ENCODE peak calls at places on chromosome 4, in nine cellular contexts. W is cardiac muscle cell; K is HepG2; B is suprapubic skin; N is A549; L is lower lobe of right lung; Z is heart left ventricle; O is SK-N-SH; M is effector memory CD4-positive, alpha-beta T cell. V is an unnamed sample.

GRCh38 chr4:630661-631060 is 5.3 kb downstream of the PDE6B start:
- DNase-seq in N (no peak), M (no peak), W (no peak), K (no peak), Z (peak; percentile 1), L (no peak), B (no peak), O (no peak), V (no peak)

GRCh38 chr4:38612996-38613395 is 51.0 kb upstream of the KLF3 start:
- DNase-seq in K (no peak), Z (no peak), O (no peak), N (no peak), B (no peak), M (no peak), L (no peak), W (peak; percentile 29), V (no peak)

GRCh38 chr4:53763813-53764597 is 172.7 kb upstream of the LNX1 start:
- DNase-seq in L (no peak), Z (no peak), N (no peak), M (no peak), K (no peak), W (no peak), B (no peak), O (peak; percentile 41), V (no peak)

GRCh38 chr4:108034560-108034959 is 44.9 kb downstream of the HADH start:
- DNase-seq in N (no peak), K (no peak), Z (no peak), W (no peak), M (no peak), L (no peak), B (no peak), O (no peak), V (no peak)

GRCh38 chr4:28351826-28352225 is 1491.2 kb downstream of the STIM2 start:
- DNase-seq in K (no peak), N (no peak), B (no peak), O (no peak), L (no peak), W (no peak), M (no peak), Z (no peak), V (no peak)

GRCh38 chr4:128957459-128957858 is 135.9 kb downstream of the SCLT1 start:
- DNase-seq in K (no peak), Z (no peak), W (no peak), L (no peak), O (no peak), B (no peak), M (no peak), N (no peak), V (no peak)

GRCh38 chr4:23956601-23957364 is 66.9 kb upstream of the PPARGC1A start:
- DNase-seq in M (no peak), Z (no peak), L (no peak), N (no peak), W (no peak), B (no peak), O (no peak), K (no peak), V (no peak)

GRCh38 chr4:142959156-142959555 is 113.1 kb upstream of the INPP4B start:
- DNase-seq in Z (no peak), L (no peak), B (no peak), M (no peak), W (no peak), O (no peak), N (no peak), K (no peak), V (no peak)

GRCh38 chr4:52618795-52619590 is 40.1 kb downstream of the USP46 start:
- DNase-seq in K (no peak), M (no peak), B (no peak), N (no peak), W (peak; percentile 51), Z (no peak), L (no peak), O (no peak), V (no peak)

DNA sequence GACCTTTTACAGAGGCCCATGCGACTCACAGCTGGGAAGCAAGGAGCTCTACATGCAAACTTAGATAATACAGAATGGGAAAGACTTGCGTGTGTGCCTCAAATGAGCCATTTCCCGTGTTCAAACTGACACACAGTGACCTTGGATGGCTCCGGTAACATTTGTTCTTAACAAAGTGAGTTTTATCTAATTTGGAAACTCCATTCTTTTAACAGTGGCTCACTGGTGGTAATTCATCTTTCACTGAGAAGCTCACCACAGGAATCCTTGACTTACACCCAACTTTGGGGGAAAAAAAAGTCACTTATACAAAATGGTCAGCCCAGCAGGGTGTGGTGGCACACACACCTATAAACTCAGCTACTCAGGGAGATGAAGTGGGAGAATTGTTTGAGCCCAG is 190.6 kb downstream of the LDB2 start:
- DNase-seq in W (no peak), N (no peak), L (no peak), K (no peak), B (no peak), Z (no peak), M (no peak), O (no peak), V (no peak)
- H3K27ac ChIP-seq in W (no peak overlapping the region), N (no peak overlapping the region), L (no peak overlapping the region), K (no peak overlapping the region), B (no peak overlapping the region), Z (no peak overlapping the region), M (no peak overlapping the region), O (no peak overlapping the region), V (no peak overlapping the region)

DNA sequence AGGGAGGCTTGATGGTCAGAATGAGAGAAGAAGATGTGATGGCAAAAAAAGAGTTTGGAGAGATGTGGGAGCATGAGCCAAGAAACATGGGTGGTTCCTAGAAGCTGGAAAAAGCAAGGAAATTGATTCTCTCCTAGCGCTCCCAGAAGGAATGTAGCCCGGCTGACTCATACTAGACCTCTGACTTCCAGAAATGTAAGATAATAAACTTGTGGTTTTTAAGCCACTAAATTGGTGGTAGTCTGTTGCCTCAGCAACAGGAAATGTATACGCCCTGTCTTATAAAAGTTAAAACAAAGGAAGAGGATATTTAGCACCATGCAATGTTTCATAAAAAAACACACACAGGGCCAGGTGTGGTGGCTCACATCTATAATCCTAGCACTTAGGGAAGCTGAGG is 182.7 kb upstream of the PCDH7 start:
- DNase-seq in M (no peak), W (no peak), N (peak; percentile 7), K (no peak), Z (no peak), L (no peak), B (no peak), O (no peak), V (no peak)
- H3K4me3 ChIP-seq in M (no peak overlapping the region), W (no peak overlapping the region), N (no peak overlapping the region), K (no peak overlapping the region), Z (no peak overlapping the region), L (no peak overlapping the region), B (no peak overlapping the region), O (no peak overlapping the region), V (no peak overlapping the region)

GRCh38 chr4:40971346-40971745 is 221.6 kb downstream of the NSUN7 start:
- DNase-seq in W (no peak), B (no peak), O (no peak), N (no peak), L (no peak), M (no peak), K (no peak), Z (no peak), V (no peak)

GRCh38 chr4:40980318-40980883 is 230.6 kb downstream of the NSUN7 start:
- DNase-seq in M (no peak), N (no peak), O (no peak), B (no peak), L (no peak), Z (no peak), W (peak; percentile 13), K (peak; percentile 20), V (no peak)

GRCh38 chr4:40978548-40978947 is 228.8 kb downstream of the NSUN7 start:
- DNase-seq in K (no peak), B (no peak), Z (no peak), N (no peak), W (no peak), O (no peak), M (no peak), L (no peak), V (no peak)

GRCh38 chr4:40972722-40973121 is 223.0 kb downstream of the NSUN7 start:
- DNase-seq in L (no peak), M (no peak), W (no peak), N (no peak), B (no peak), K (no peak), O (no peak), Z (no peak), V (no peak)

DNA sequence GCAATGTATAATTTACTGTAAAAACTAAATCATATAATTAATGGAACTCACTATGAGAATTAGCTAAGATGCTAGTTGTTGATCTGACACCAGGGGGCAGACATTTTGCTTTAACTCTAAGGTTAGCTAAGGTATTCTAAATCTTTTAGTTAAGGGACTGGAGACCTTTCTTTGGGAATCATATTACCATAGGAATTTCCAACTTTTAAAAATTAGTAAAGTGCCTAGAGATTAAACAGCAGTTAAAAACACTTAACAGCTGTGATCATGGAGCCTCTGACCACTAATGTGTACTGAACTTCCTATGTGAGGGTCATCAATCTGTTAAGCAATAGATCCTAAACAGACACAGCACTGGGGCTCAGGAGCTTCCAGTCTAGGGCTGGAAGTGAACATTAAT is 226.6 kb downstream of the NSUN7 start:
- DNase-seq in B (no peak), O (peak; percentile 55), M (no peak), N (peak; percentile 59), K (peak; percentile 57), W (peak; percentile 68), L (no peak), Z (no peak), V (no peak)
- H3K27ac ChIP-seq in B (no peak overlapping the region), O (no peak overlapping the region), M (no peak overlapping the region), N (peak overlapping the region; percentile 64), K (no peak overlapping the region), W (no peak overlapping the region), L (no peak overlapping the region), Z (no peak overlapping the region), V (no peak overlapping the region)

GRCh38 chr4:89251396-89251795 is 56.2 kb downstream of the GPRIN3 start:
- DNase-seq in N (no peak), L (no peak), K (no peak), Z (no peak), B (no peak), O (no peak), M (no peak), W (no peak), V (no peak)

GRCh38 chr4:89248879-89249281 is 58.7 kb downstream of the GPRIN3 start:
- DNase-seq in L (no peak), Z (no peak), N (no peak), O (no peak), K (no peak), M (no peak), B (no peak), W (no peak), V (no peak)

GRCh38 chr4:89247951-89248350 is 59.6 kb downstream of the GPRIN3 start:
- DNase-seq in N (no peak), O (no peak), Z (no peak), L (no peak), W (no peak), M (no peak), K (no peak), B (no peak), V (no peak)

GRCh38 chr4:89249716-89250361 is 57.8 kb downstream of the GPRIN3 start:
- DNase-seq in N (no peak), B (no peak), O (no peak), W (no peak), K (no peak), Z (no peak), M (no peak), L (no peak), V (no peak)

DNA sequence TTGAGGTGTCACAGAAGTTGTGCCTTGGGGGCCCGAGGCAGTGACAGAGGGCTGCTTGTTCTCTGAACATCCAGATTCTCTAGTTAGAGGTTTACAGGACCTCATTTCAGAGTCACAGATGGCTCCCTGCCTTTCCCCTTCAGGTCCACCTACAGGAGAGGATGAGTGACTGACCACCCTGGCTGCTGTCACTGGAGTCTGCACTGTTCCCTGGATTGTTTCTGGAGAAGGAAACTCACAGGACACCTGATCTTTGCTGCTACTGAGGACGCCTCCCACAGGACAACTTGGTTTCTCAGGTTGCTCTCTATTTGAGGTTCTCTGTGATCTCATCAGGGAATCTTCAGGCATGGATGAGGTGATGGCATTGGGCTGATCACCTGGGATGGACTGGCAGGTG is 58.3 kb downstream of the GPRIN3 start:
- DNase-seq in K (no peak), Z (no peak), W (no peak), M (no peak), O (no peak), B (no peak), L (no peak), N (no peak), V (no peak)
- H3K4me3 ChIP-seq in K (peak overlapping the region; percentile 2), Z (no peak overlapping the region), W (no peak overlapping the region), M (no peak overlapping the region), O (no peak overlapping the region), B (no peak overlapping the region), L (no peak overlapping the region), N (no peak overlapping the region), V (no peak overlapping the region)